ENCODE peak calls at places on chromosomes 4 and X, in six cellular contexts. T is HepG2, M is A549, L is WTC11, I is endothelial cell of umbilical vein, H is H1. J is an unnamed sample.

GRCh38 chrX:39821011-39821708 is 276.6 kb downstream of the BCOR start:
- DNase-seq in H (no peak), M (peak), T (no peak), I (peak), L (peak), J (no peak)

GRCh38 chrX:48083212-48083611 is 11.8 kb upstream of the ZNF630 start:
- DNase-seq in T (peak), M (peak), I (peak), H (peak), L (peak), J (peak)

GRCh38 chrX:9286234-9286633 is 178.6 kb upstream of the TBL1X start:
- DNase-seq in T (no peak), L (no peak), I (no peak), H (no peak), M (no peak), J (no peak)

GRCh38 chrX:106891762-106892161 is 11.4 kb downstream of the RIPPLY1 start:
- DNase-seq in T (no peak), M (no peak), H (no peak), I (no peak), L (no peak), J (no peak)

GRCh38 chrX:78652971-78653822 is 5.9 kb downstream of the RTL3 start:
- DNase-seq in H (no peak), I (peak), M (peak), T (peak), L (no peak), J (no peak)

GRCh38 chr4:182938213-182938645 is 21.0 kb upstream of the DCTD start:
- DNase-seq in H (no peak), T (peak), L (peak), I (peak), M (peak), J (peak)

GRCh38 chr4:95701500-95701899 is 138.4 kb upstream of the PDHA2 start:
- DNase-seq in I (peak), T (no peak), M (no peak), L (no peak), H (peak), J (no peak)

GRCh38 chrX:74449322-74449936 is 28.1 kb downstream of the SLC16A2 start:
- DNase-seq in H (no peak), I (no peak), M (no peak), L (no peak), T (no peak), J (no peak)

GRCh38 chr4:134935320-134935719 is 733.7 kb upstream of the PABPC4L start:
- DNase-seq in L (peak), M (peak), T (no peak), H (no peak), I (peak), J (peak)

GRCh38 chr4:154928640-154929257 is 147.7 kb downstream of the RBM46 start:
- DNase-seq in I (peak), L (peak), H (peak), T (peak), M (peak), J (peak)

GRCh38 chrX:107731831-107732502 is 43.6 kb downstream of the TSC22D3 start:
- DNase-seq in I (peak), L (peak), M (peak), H (no peak), T (no peak), J (peak)

GRCh38 chr4:175758595-175758994 is 53.5 kb downstream of the GPM6A start:
- DNase-seq in H (no peak), I (no peak), M (no peak), T (no peak), L (no peak), J (no peak)

GRCh38 chr4:158490629-158491028 is 31.1 kb upstream of the RXFP1 start:
- DNase-seq in M (no peak), L (no peak), H (no peak), T (no peak), I (no peak), J (no peak)
- TF ChIP-seq JUN in M (no peak), L (no peak), H (no peak), T (no peak), I (no peak), J (no peak)

DNA sequence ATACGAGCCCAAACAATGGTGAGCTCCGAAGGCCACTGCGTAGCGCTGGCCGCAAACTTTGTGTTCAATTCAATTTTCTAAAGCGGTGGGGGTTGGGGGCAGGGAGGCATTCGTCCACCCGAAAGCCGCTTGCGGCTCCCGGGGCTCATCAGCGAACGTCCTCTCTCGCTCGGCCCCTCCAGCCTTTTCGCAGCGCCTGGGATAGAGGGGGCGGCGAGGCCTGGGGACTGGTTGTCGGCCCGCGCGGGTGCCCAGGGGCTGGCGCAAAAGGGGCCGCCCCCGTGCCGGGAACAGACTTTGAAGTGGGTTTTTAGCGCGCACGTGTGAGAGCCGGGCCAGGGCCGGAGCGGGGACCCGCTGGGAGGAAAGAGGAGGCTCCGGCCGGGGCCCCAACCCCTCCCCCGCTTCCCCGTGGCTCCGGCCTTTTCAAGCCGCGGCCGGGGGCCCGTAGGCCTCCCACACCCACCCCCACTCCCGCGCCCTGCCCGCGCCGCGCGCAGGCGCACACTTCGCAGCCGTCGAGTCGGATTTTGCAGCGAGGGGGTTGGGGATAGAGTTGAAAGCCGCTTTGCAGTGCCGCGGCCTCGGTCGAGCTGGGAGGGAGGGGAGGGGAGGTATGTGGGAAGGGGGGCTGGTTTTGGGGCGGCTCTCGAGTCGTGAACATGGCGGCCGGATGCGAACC is 8.3 kb downstream of the ZIC3 start:
- DNase-seq in T (no peak), H (no peak), L (peak), M (no peak), I (no peak), J (no peak)
- TF ChIP-seq JUN in T (no peak), H (no peak), L (no peak), M (no peak), I (no peak), J (no peak)

GRCh38 chr4:24561438-24562139 is 22.8 kb downstream of the DHX15 start:
- DNase-seq in I (no peak), H (no peak), T (no peak), L (no peak), M (no peak), J (no peak)

GRCh38 chr4:24557036-24558022 is 27.0 kb downstream of the DHX15 start:
- DNase-seq in L (no peak), T (no peak), I (peak), M (no peak), H (no peak), J (no peak)

GRCh38 chr4:24559032-24559821 is 25.1 kb downstream of the DHX15 start:
- DNase-seq in I (no peak), L (no peak), T (no peak), M (no peak), H (no peak), J (no peak)

GRCh38 chr4:24559889-24560288 is 24.5 kb downstream of the DHX15 start:
- DNase-seq in I (no peak), M (no peak), L (no peak), H (no peak), T (no peak), J (no peak)

DNA sequence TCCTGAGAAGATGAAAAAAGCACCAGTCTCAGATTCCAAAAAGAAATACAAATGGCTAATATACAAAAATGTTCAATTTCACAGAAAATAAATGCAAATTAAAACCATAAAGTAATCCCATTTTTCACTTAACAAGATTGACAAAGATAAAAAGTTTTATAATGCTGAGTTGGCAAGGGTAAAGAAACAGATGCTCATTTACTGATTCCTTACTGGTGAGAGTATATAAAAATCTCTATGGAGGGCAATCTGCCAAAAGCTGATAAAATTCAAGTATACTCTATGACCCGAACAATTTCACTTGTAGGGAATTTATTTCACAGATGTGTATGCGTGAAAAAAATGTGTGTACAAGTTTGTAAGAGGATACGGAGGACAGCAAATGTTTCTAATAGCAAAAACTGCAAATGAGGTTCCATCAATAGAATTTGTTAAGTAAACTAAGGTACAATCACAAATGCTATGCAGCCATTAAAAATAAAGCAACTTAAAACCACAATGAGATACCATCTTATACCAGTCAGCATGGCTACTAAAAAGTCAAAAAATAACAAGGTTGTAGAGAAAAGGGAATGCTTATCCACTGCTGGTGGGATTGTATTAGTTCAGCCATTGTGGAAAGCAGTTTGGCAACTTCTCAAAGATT is 23.5 kb downstream of the DHX15 start:
- DNase-seq in T (no peak), I (peak), L (no peak), H (no peak), M (no peak), J (no peak)
- TF ChIP-seq JUN in T (no peak), I (no peak), L (no peak), H (no peak), M (no peak), J (no peak)

DNA sequence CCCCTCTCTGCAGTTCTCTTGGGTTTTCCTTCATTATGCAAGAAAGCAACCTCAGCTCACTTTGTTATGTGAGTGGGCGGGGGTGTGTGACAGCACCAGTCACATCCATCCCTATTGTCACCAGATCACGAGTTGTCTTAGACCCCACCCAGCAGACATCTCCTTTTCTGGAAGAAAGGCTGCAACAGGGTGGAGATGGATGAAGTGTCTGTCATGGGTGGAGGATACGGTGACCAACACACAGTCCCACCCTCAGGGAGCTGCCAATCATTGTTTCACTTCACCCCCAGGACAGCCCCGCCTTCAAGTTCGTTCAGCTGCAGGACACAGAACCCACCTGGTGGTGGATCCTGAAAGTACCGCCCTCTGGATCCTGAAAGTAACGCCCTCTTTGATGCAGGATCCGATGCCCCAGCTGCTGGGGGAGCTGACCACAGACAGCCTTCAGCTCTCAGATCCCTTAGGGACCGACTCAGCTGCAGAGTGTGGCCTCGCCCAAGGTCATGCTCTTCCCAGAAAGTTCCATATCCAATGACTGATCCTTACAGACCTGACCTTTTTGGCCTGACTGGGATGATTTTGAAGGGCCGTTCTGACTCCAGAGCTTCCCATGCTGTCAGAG is 79.7 kb downstream of the SMIM20 start:
- DNase-seq in M (peak), I (no peak), T (peak), L (peak), H (peak), J (peak)
- TF ChIP-seq JUN in M (no peak), I (no peak), T (no peak), L (no peak), H (no peak), J (no peak)

GRCh38 chr4:52957791-52958190 is 95.7 kb downstream of the RASL11B start:
- DNase-seq in L (no peak), H (no peak), M (no peak), T (no peak), I (no peak), J (no peak)
- TF ChIP-seq JUN in L (no peak), H (no peak), M (no peak), T (no peak), I (no peak), J (no peak)

DNA sequence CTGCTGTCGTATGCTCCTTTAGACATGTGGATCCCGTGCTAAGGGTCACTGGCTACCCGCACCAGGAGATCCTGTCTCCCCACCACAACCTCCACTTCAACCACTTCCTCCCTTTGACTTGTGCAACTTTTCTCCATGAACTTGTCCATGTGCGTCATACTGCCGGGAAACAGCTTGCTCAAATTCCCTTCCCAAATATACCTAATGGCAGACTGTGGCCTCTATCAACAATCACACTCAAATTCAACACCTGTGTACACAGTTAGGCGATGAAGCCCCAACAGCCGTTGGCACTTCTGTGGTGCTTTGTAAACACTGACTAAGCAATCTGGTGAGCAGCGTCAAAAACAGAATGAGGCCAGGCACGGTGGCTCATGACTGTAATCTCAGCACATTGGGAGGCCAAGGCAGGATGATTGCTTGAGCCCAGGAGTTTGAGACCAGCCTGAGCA is 49.5 kb downstream of the CD99L2 start:
- DNase-seq in H (no peak), I (no peak), L (no peak), T (peak), M (peak), J (no peak)
- TF ChIP-seq JUN in H (no peak), I (no peak), L (no peak), T (no peak), M (peak), J (no peak)

DNA sequence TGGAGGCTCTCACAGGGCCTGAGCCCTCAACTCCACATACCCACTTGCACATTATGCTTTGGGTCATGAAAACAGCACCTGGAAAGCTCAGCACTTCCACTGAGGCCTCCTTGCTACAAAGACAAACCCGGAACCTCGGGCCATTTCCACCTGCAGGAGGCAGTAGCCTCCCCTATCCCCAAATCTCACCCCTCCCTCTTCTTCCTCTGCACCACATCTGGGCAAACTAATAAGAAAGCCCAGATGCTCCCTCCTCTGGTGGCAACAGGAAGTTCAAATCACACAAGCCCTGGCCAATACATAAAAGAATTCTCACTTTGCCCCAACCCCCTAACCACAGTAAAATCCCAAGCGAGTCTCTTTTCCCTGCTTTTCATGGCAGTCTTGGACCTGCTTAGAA is 136.4 kb downstream of the MAPK10 start:
- DNase-seq in M (no peak), T (peak), L (peak), H (peak), I (peak), J (peak)
- TF ChIP-seq JUN in M (no peak), T (no peak), L (no peak), H (no peak), I (no peak), J (no peak)

J was measured in K562.